ENCODE peak calls at places on chromosomes 1 and 21, in six cellular contexts. C is activated T-helper 1 cell treated with anti-CD3 and anti-CD28 coated beads, Interleukin-2, amount 50 U/mL, for 16 hours; I is fibroblast of lung; K is right lobe of liver; X is hepatocyte; U is GM12865. H is an unnamed sample.

GRCh38 chr1:117838911-117839310 is 90.5 kb downstream of the GDAP2 start:
- DNase-seq in K (no peak), I (peak), C (no peak), U (no peak), X (no peak), H (no peak)

GRCh38 chr1:78176448-78176847 is 130.7 kb downstream of the GIPC2 start:
- DNase-seq in I (peak), C (no peak), U (no peak), X (peak), K (no peak), H (peak)

GRCh38 chr21:35488941-35489340 is 439.8 kb upstream of the RUNX1 start:
- DNase-seq in I (peak), C (no peak), X (no peak), U (no peak), K (no peak), H (no peak)

GRCh38 chr1:108504447-108504846 is 54.3 kb downstream of the NBPF6 start:
- DNase-seq in U (peak), C (no peak), X (no peak), K (no peak), I (no peak), H (no peak)

GRCh38 chr1:84998642-84999280 is 1.8 kb upstream of the MCOLN2 start:
- DNase-seq in U (peak), X (peak), I (peak), K (no peak), C (peak), H (peak)

GRCh38 chr1:32644426-32644825 is 5.9 kb downstream of the ZBTB8OS start:
- DNase-seq in C (no peak), U (no peak), K (no peak), X (no peak), I (no peak), H (peak)

GRCh38 chr1:224744521-224744920 is 128.4 kb downstream of the CNIH3 start:
- DNase-seq in X (no peak), U (no peak), I (no peak), K (no peak), C (no peak), H (no peak)

GRCh38 chr1:11473635-11474034 is 5.3 kb upstream of the DISP3 start:
- DNase-seq in U (peak), I (peak), X (peak), K (no peak), C (no peak), H (no peak)

GRCh38 chr1:9768983-9769382 is 54.8 kb downstream of the CLSTN1 start:
- DNase-seq in I (no peak), U (no peak), X (no peak), K (no peak), C (no peak), H (no peak)

GRCh38 chr1:37456614-37457013 is 17.8 kb upstream of the ZC3H12A start:
- DNase-seq in C (no peak), K (no peak), I (no peak), X (no peak), U (no peak), H (no peak)

GRCh38 chr1:9230869-9231533 is 3.6 kb upstream of the H6PD start:
- DNase-seq in I (no peak), X (no peak), K (no peak), C (no peak), U (peak), H (no peak)

GRCh38 chr1:84712288-84712874 is 22.1 kb upstream of the SSX2IP start:
- DNase-seq in C (no peak), K (no peak), I (peak), X (no peak), U (no peak), H (peak)

GRCh38 chr1:200409203-200409760 is 554 bp downstream of the ZNF281 start:
- DNase-seq in U (peak), X (peak), K (peak), C (peak), I (peak), H (no peak)

GRCh38 chr1:39272027-39272790 is 67.7 kb downstream of the MACF1 start:
- DNase-seq in C (no peak), I (peak), K (peak), X (peak), U (peak), H (peak)

GRCh38 chr1:87594736-87595383 is 266.2 kb downstream of the LMO4 start:
- DNase-seq in X (peak), I (no peak), U (peak), C (no peak), K (no peak), H (peak)

GRCh38 chr1:184825571-184825970 is 70.9 kb upstream of the EDEM3 start:
- DNase-seq in C (no peak), K (no peak), U (peak), I (no peak), X (no peak), H (no peak)

GRCh38 chr21:17738171-17738953 is 80.8 kb downstream of the C21orf91 start:
- DNase-seq in C (no peak), U (no peak), I (no peak), K (no peak), X (no peak), H (no peak)

GRCh38 chr1:156416993-156417699 is 48.1 kb downstream of the RHBG start:
- DNase-seq in I (no peak), C (no peak), X (no peak), K (no peak), U (no peak), H (no peak)

GRCh38 chr1:5936621-5937372 is 55.4 kb downstream of the NPHP4 start:
- DNase-seq in C (no peak), I (peak), U (no peak), K (no peak), X (no peak), H (no peak)